ENCODE peak calls at places on chromosomes 1 and 21, in four cellular contexts. I, K, Z and H are unnamed samples.

GRCh38 chr21:31018232-31018631 is 20.0 kb downstream of the KRTAP19-8 start:
- DNase-seq in K (no peak), Z (no peak), I (no peak), H (no peak)

GRCh38 chr1:15100369-15101111 is 53.0 kb upstream of the TMEM51 start:
- DNase-seq in I (peak), Z (no peak), K (peak), H (peak)

GRCh38 chr1:90413519-90413918 is 303.6 kb downstream of the BARHL2 start:
- DNase-seq in I (no peak), Z (no peak), K (no peak), H (no peak)

GRCh38 chr1:156508205-156508954 is 7.8 kb upstream of the MEF2D start:
- DNase-seq in I (peak), K (no peak), Z (no peak), H (no peak)

GRCh38 chr1:108512239-108513071 is 47.4 kb upstream of the EEIG2 start:
- DNase-seq in I (peak), Z (no peak), K (peak), H (no peak)

GRCh38 chr21:32520885-32521735 is 64.2 kb downstream of the TCP10L start:
- DNase-seq in Z (no peak), K (peak), I (peak), H (no peak)

GRCh38 chr1:75582725-75583261 is 28.1 kb downstream of the SLC44A5 start:
- DNase-seq in I (no peak), K (no peak), Z (no peak), H (no peak)

GRCh38 chr1:246262281-246262680 is 244.8 kb downstream of the SMYD3 start:
- DNase-seq in K (no peak), Z (no peak), I (no peak), H (no peak)

GRCh38 chr1:182251561-182251960 is 140.0 kb downstream of the GLUL start:
- DNase-seq in K (no peak), I (no peak), Z (no peak), H (no peak)

GRCh38 chr1:96978431-96978830 is 256.8 kb downstream of the PTBP2 start:
- DNase-seq in Z (no peak), I (no peak), K (no peak), H (no peak)

GRCh38 chr1:229913491-229913890 is 153.5 kb upstream of the GALNT2 start:
- DNase-seq in K (no peak), I (no peak), Z (no peak), H (no peak)
- TF ChIP-seq USF1 in K (no peak), I (no peak), Z (no peak), H (no peak)

DNA sequence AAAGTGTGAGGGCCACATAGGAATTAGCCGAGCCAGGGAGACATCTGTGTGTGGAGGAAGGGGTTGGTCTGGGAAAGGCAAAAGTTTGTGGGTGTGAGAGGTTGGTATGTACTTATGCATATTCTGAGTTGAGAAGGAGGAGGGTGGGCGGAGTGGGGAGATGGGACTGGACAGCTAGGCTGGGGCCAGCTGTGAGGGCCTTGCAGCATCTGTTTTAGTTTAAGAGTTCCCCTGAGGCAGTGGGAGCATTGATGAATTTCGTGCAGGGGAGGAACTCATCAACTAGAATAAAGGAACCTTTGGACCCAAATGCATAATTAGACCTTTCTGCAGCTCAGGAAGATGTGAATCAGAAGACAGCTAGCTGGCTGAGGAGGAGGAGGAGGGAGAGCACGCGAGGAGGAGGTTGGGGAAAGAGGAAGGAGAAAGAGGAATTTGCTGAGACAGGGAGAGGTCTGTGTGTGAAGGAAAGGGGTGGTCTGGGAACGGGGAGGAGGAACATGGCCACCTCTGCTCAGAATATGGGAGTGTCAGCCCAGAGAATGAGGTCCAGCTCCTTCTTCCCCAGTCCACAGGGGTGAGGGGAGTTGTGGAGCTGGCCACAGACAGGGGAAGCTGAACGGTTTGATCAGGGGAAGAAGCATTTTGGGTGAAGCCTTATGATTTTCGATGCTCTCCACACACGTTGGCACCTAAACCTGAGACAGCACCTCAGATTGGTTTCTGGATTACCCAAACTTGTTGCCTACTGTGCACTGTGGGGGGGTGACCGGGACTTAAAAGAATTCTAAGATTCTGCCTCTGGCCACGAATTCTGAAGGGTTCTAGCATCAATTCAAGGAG is 27.8 kb downstream of the MYOG start:
- DNase-seq in Z (no peak), I (no peak), K (peak), H (no peak)
- TF ChIP-seq USF1 in Z (no peak), I (no peak), K (no peak), H (no peak)

GRCh38 chr1:174743654-174744561 is 255.8 kb upstream of the CACYBP start:
- DNase-seq in Z (no peak), I (peak), K (peak), H (no peak)
- TF ChIP-seq USF1 in Z (no peak), I (no peak), K (no peak), H (no peak)

GRCh38 chr1:109543988-109544735 is 4.3 kb upstream of the GNAI3 start:
- DNase-seq in K (no peak), I (no peak), Z (no peak), H (no peak)

GRCh38 chr1:109548321-109549267 is at the start of gene GNAI3:
- DNase-seq in I (peak), Z (peak), K (peak), H (peak)

GRCh38 chr1:109543283-109543987 is 3.8 kb downstream of the GPR61 start:
- DNase-seq in K (no peak), Z (no peak), I (no peak), H (no peak)

GRCh38 chr1:109546311-109547109 is 1.9 kb upstream of the GNAI3 start:
- DNase-seq in Z (peak), I (peak), K (peak), H (peak)

GRCh38 chr1:109547412-109548320 is 749 bp upstream of the GNAI3 start:
- DNase-seq in Z (no peak), I (peak), K (no peak), H (no peak)
- TF ChIP-seq USF1 in Z (no peak), I (no peak), K (no peak), H (no peak)

GRCh38 chr1:185716095-185716494 is 18.1 kb upstream of the HMCN1 start:
- DNase-seq in I (no peak), Z (no peak), K (no peak), H (no peak)

GRCh38 chr1:185721553-185721952 is 12.6 kb upstream of the HMCN1 start:
- DNase-seq in K (no peak), Z (no peak), I (no peak), H (no peak)

GRCh38 chr1:185720633-185721272 is 13.4 kb upstream of the HMCN1 start:
- DNase-seq in K (no peak), I (peak), Z (no peak), H (no peak)

GRCh38 chr1:185719021-185719420 is 15.2 kb upstream of the HMCN1 start:
- DNase-seq in K (no peak), I (no peak), Z (no peak), H (peak)
- TF ChIP-seq USF1 in K (no peak), I (no peak), Z (no peak), H (no peak)

GRCh38 chr1:235161685-235162327 is 756 bp upstream of the RBM34 start:
- DNase-seq in Z (no peak), K (no peak), I (peak), H (no peak)
- TF ChIP-seq USF1 in Z (no peak), K (no peak), I (no peak), H (no peak)